ENCODE peak calls at places on chromosomes 4 and X, in eight cellular contexts. M is non-pigmented ciliary epithelial cell; W is choroid plexus epithelial cell; T is lung; K is AG09319; D is stimulated activated CD8-positive, alpha-beta memory T cell treated with anti-CD3 and anti-CD28 coated beads, Interleukin-12 subunit alpha, Interleukin-12 subunit beta, amount 100 ng/mL, for 1 hour; X is AG10803; H is heart right ventricle. I is an unnamed sample.

GRCh38 chr4:54607521-54607920 is 50.2 kb upstream of the KIT start:
- DNase-seq in K (no peak), W (no peak), X (no peak), D (no peak), H (no peak), M (no peak), T (no peak), I (no peak)

GRCh38 chr4:79049840-79050520 is 110.7 kb upstream of the PAQR3 start:
- DNase-seq in X (no peak), W (no peak), T (no peak), H (no peak), K (no peak), M (no peak), D (no peak), I (no peak)

GRCh38 chr4:169311643-169312365 is 41.0 kb upstream of the SH3RF1 start:
- DNase-seq in K (no peak), D (no peak), X (peak; percentile 53), M (no peak), W (peak; percentile 84), T (no peak), H (peak; percentile 55), I (no peak)

GRCh38 chr4:88456757-88457306 is at the start of gene HERC5:
- DNase-seq in H (peak; percentile 97), W (peak; percentile 89), D (peak; percentile 87), T (peak; percentile 90), M (peak; percentile 60), K (peak; percentile 55), X (peak; percentile 76), I (peak; percentile 76)

GRCh38 chrX:10450229-10450958 is 170.0 kb downstream of the MID1 start:
- DNase-seq in D (no peak), X (peak; percentile 87), K (peak; percentile 59), M (peak; percentile 56), T (no peak), H (no peak), W (peak; percentile 80), I (no peak)

GRCh38 chr4:94934201-94934600 is 176.4 kb downstream of the BMPR1B start:
- DNase-seq in X (peak; percentile 23), W (peak; percentile 42), D (no peak), M (no peak), H (no peak), T (no peak), K (no peak), I (no peak)

GRCh38 chr4:145732416-145732815 is 52.5 kb downstream of the C4orf51 start:
- DNase-seq in T (no peak), M (no peak), X (no peak), D (no peak), K (no peak), W (no peak), H (no peak), I (no peak)

GRCh38 chr4:7356667-7357295 is 77.9 kb downstream of the PSAPL1 start:
- DNase-seq in W (no peak), X (no peak), D (no peak), H (no peak), T (no peak), M (no peak), K (no peak), I (no peak)

GRCh38 chr4:182258441-182259031 is 15.3 kb downstream of the TENM3 start:
- DNase-seq in T (no peak), M (no peak), H (no peak), W (no peak), D (no peak), K (no peak), X (no peak), I (no peak)

GRCh38 chr4:35925806-35926205 is 318.5 kb downstream of the ARAP2 start:
- DNase-seq in M (no peak), K (no peak), T (no peak), W (no peak), H (no peak), X (no peak), D (no peak), I (no peak)